ENCODE peak calls at places on chromosomes 3 and 15, in eight cellular contexts. Y, E, A, W, Q, J, U and N are unnamed samples.

GRCh38 chr15:32747886-32748285 is 30.1 kb downstream of the GREM1 start:
- DNase-seq in Y (no peak), E (peak), A (no peak), W (no peak), Q (peak), J (no peak), U (no peak), N (no peak)

GRCh38 chr15:52107238-52107637 is 5.3 kb downstream of the BCL2L10 start:
- DNase-seq in Y (no peak), E (no peak), A (no peak), W (no peak), Q (no peak), J (no peak), U (no peak), N (no peak)

GRCh38 chr15:48645558-48646330 is at the start of gene FBN1:
- DNase-seq in Y (peak), E (peak), A (no peak), W (peak), Q (no peak), J (peak), U (peak), N (peak)

GRCh38 chr3:141386611-141387110 is 18.4 kb downstream of the ZBTB38 start:
- DNase-seq in Y (no peak), E (no peak), A (peak), W (no peak), Q (peak), J (peak), U (no peak), N (no peak)

GRCh38 chr3:47001731-47002489 is 22.4 kb downstream of the NBEAL2 start:
- DNase-seq in Y (no peak), E (no peak), A (no peak), W (no peak), Q (no peak), J (no peak), U (no peak), N (no peak)

GRCh38 chr3:21785765-21786453 is 34.9 kb upstream of the ZNF385D start:
- DNase-seq in Y (no peak), E (no peak), A (no peak), W (no peak), Q (no peak), J (no peak), U (no peak), N (peak)

GRCh38 chr15:44029003-44029402 is 166.1 kb downstream of the FRMD5 start:
- DNase-seq in Y (no peak), E (no peak), A (no peak), W (no peak), Q (no peak), J (no peak), U (no peak), N (peak)

GRCh38 chr3:48716508-48716981 is 476 bp downstream of the IP6K2 start:
- DNase-seq in Y (no peak), E (no peak), A (no peak), W (no peak), Q (no peak), J (no peak), U (peak), N (peak)

GRCh38 chr3:88462241-88462640 is 312.5 kb downstream of the C3orf38 start:
- DNase-seq in Y (peak), E (peak), A (no peak), W (no peak), Q (no peak), J (no peak), U (no peak), N (no peak)

GRCh38 chr15:64157599-64158125 is 5.2 kb downstream of the PPIB start:
- DNase-seq in Y (no peak), E (no peak), A (no peak), W (no peak), Q (no peak), J (no peak), U (no peak), N (no peak)

GRCh38 chr3:189270248-189270832 is 98.6 kb downstream of the TPRG1 start:
- DNase-seq in Y (peak), E (peak), A (peak), W (peak), Q (peak), J (peak), U (peak), N (peak)

GRCh38 chr3:100257601-100258000 is 3.2 kb upstream of the TBC1D23 start:
- DNase-seq in Y (no peak), E (peak), A (no peak), W (no peak), Q (no peak), J (no peak), U (no peak), N (no peak)

GRCh38 chr3:19994796-19995195 is 17.3 kb downstream of the PP2D1 start:
- DNase-seq in Y (peak), E (no peak), A (no peak), W (no peak), Q (no peak), J (no peak), U (no peak), N (no peak)

GRCh38 chr15:100667405-100668320 is 65.3 kb downstream of the ASB7 start:
- DNase-seq in Y (no peak), E (no peak), A (no peak), W (peak), Q (no peak), J (no peak), U (no peak), N (no peak)

GRCh38 chr3:28808068-28808467 is 459.4 kb upstream of the AZI2 start:
- DNase-seq in Y (no peak), E (no peak), A (no peak), W (no peak), Q (no peak), J (no peak), U (no peak), N (no peak)

GRCh38 chr15:52095597-52096262 is 16.8 kb downstream of the BCL2L10 start:
- DNase-seq in Y (peak), E (peak), A (no peak), W (peak), Q (no peak), J (no peak), U (no peak), N (peak)

GRCh38 chr15:39095218-39095879 is 485.5 kb upstream of the THBS1 start:
- DNase-seq in Y (no peak), E (no peak), A (no peak), W (no peak), Q (no peak), J (no peak), U (no peak), N (no peak)

GRCh38 chr3:126667631-126668449 is 12.9 kb upstream of the TXNRD3 start:
- DNase-seq in Y (no peak), E (no peak), A (no peak), W (no peak), Q (no peak), J (no peak), U (no peak), N (no peak)